ENCODE peak calls at places on chromosomes 7 and 10, in seven cellular contexts. One of them, this sample, is unnamed.
A peak's percentile ranks its signal among the peaks of the same experiment; 100 is the strongest.

GRCh38 chr10:34437897-34438296 is 377.2 kb downstream of the PARD3 start:
- DNase-seq in HCT116: no peak
- DNase-seq in fibroblast of lung: no peak
- DNase-seq in K562: no peak
- DNase-seq in hepatocyte: no peak
- DNase-seq in IMR-90: no peak
- DNase-seq in PC-9: no peak
- DNase-seq in this sample: no peak

GRCh38 chr7:98470131-98470985 is 69.5 kb upstream of the BAIAP2L1 start:
- DNase-seq in HCT116: no peak
- DNase-seq in fibroblast of lung: no peak
- DNase-seq in K562: peak; percentile 97
- DNase-seq in hepatocyte: peak; percentile 86
- DNase-seq in IMR-90: no peak
- DNase-seq in PC-9: peak; percentile 37
- DNase-seq in this sample: peak; percentile 95

GRCh38 chr7:158973440-158973839 is 117.1 kb downstream of the DYNC2I1 start:
- DNase-seq in HCT116: peak; percentile 64
- DNase-seq in fibroblast of lung: no peak
- DNase-seq in K562: peak; percentile 74
- DNase-seq in hepatocyte: peak; percentile 86
- DNase-seq in IMR-90: no peak
- DNase-seq in PC-9: no peak
- DNase-seq in this sample: peak; percentile 82

GRCh38 chr7:82079527-82079926 is 309.7 kb upstream of the HGF start:
- DNase-seq in HCT116: no peak
- DNase-seq in fibroblast of lung: no peak
- DNase-seq in K562: no peak
- DNase-seq in hepatocyte: no peak
- DNase-seq in IMR-90: no peak
- DNase-seq in PC-9: no peak
- DNase-seq in this sample: no peak

GRCh38 chr7:103373866-103374643 is 26.6 kb downstream of the PSMC2 start:
- DNase-seq in HCT116: no peak
- DNase-seq in fibroblast of lung: no peak
- DNase-seq in K562: no peak
- DNase-seq in hepatocyte: no peak
- DNase-seq in IMR-90: no peak
- DNase-seq in PC-9: no peak
- DNase-seq in this sample: no peak

GRCh38 chr10:69703766-69704191 is 73.7 kb downstream of the FAM241B start:
- DNase-seq in HCT116: peak; percentile 33
- DNase-seq in fibroblast of lung: peak; percentile 93
- DNase-seq in K562: no peak
- DNase-seq in hepatocyte: no peak
- DNase-seq in IMR-90: peak; percentile 96
- DNase-seq in PC-9: no peak
- DNase-seq in this sample: no peak

GRCh38 chr10:6278519-6279120 is 75.9 kb downstream of the PFKFB3 start:
- DNase-seq in HCT116: no peak
- DNase-seq in fibroblast of lung: no peak
- DNase-seq in K562: no peak
- DNase-seq in hepatocyte: no peak
- DNase-seq in IMR-90: no peak
- DNase-seq in PC-9: no peak
- DNase-seq in this sample: no peak

GRCh38 chr10:761376-761775 is 71.9 kb upstream of the DIP2C start:
- DNase-seq in HCT116: no peak
- DNase-seq in fibroblast of lung: no peak
- DNase-seq in K562: no peak
- DNase-seq in hepatocyte: no peak
- DNase-seq in IMR-90: no peak
- DNase-seq in PC-9: no peak
- DNase-seq in this sample: no peak

GRCh38 chr10:93495654-93496321 is 624 bp upstream of the CEP55 start:
- DNase-seq in HCT116: no peak
- DNase-seq in fibroblast of lung: no peak
- DNase-seq in K562: peak; percentile 22
- DNase-seq in hepatocyte: peak; percentile 54
- DNase-seq in IMR-90: no peak
- DNase-seq in PC-9: no peak
- DNase-seq in this sample: no peak

GRCh38 chr10:13803566-13804554 is 217.1 kb downstream of the PRPF18 start:
- DNase-seq in HCT116: no peak
- DNase-seq in fibroblast of lung: peak; percentile 62
- DNase-seq in K562: no peak
- DNase-seq in hepatocyte: no peak
- DNase-seq in IMR-90: peak; percentile 41
- DNase-seq in PC-9: no peak
- DNase-seq in this sample: no peak

GRCh38 chr7:127066974-127067373 is 185.8 kb downstream of the GRM8 start:
- DNase-seq in HCT116: no peak
- DNase-seq in fibroblast of lung: no peak
- DNase-seq in K562: no peak
- DNase-seq in hepatocyte: peak; percentile 40
- DNase-seq in IMR-90: no peak
- DNase-seq in PC-9: no peak
- DNase-seq in this sample: peak; percentile 56

GRCh38 chr10:130040351-130040750 is 70.3 kb downstream of the C10orf143 start:
- DNase-seq in HCT116: no peak
- DNase-seq in fibroblast of lung: no peak
- DNase-seq in K562: no peak
- DNase-seq in hepatocyte: no peak
- DNase-seq in IMR-90: no peak
- DNase-seq in PC-9: no peak
- DNase-seq in this sample: no peak

GRCh38 chr7:42315096-42315495 is 78.1 kb upstream of the GLI3 start:
- DNase-seq in HCT116: no peak
- DNase-seq in fibroblast of lung: no peak
- DNase-seq in K562: no peak
- DNase-seq in hepatocyte: no peak
- DNase-seq in IMR-90: no peak
- DNase-seq in PC-9: no peak
- DNase-seq in this sample: no peak

GRCh38 chr10:103622286-103622685 is 128.8 kb downstream of the NEURL1 start:
- DNase-seq in HCT116: no peak
- DNase-seq in fibroblast of lung: no peak
- DNase-seq in K562: no peak
- DNase-seq in hepatocyte: no peak
- DNase-seq in IMR-90: no peak
- DNase-seq in PC-9: no peak
- DNase-seq in this sample: no peak

GRCh38 chr7:148289630-148290029 is 300.9 kb upstream of the C7orf33 start:
- DNase-seq in HCT116: no peak
- DNase-seq in fibroblast of lung: no peak
- DNase-seq in K562: no peak
- DNase-seq in hepatocyte: no peak
- DNase-seq in IMR-90: no peak
- DNase-seq in PC-9: no peak
- DNase-seq in this sample: no peak

GRCh38 chr7:124879103-124879502 is 50.5 kb downstream of the POT1 start:
- DNase-seq in HCT116: no peak
- DNase-seq in fibroblast of lung: no peak
- DNase-seq in K562: no peak
- DNase-seq in hepatocyte: no peak
- DNase-seq in IMR-90: no peak
- DNase-seq in PC-9: no peak
- DNase-seq in this sample: no peak

GRCh38 chr7:93890041-93890463 is 501 bp downstream of the TFPI2 start:
- DNase-seq in HCT116: no peak
- DNase-seq in fibroblast of lung: peak; percentile 74
- DNase-seq in K562: no peak
- DNase-seq in hepatocyte: peak; percentile 56
- DNase-seq in IMR-90: peak; percentile 63
- DNase-seq in PC-9: peak; percentile 63
- DNase-seq in this sample: peak; percentile 68

GRCh38 chr7:111486472-111487142 is 75.7 kb downstream of the IMMP2L start:
- DNase-seq in HCT116: peak; percentile 29
- DNase-seq in fibroblast of lung: peak; percentile 39
- DNase-seq in K562: peak; percentile 76
- DNase-seq in hepatocyte: peak; percentile 65
- DNase-seq in IMR-90: peak; percentile 67
- DNase-seq in PC-9: no peak
- DNase-seq in this sample: no peak

GRCh38 chr7:38831262-38831661 is 77.7 kb downstream of the VPS41 start:
- DNase-seq in HCT116: no peak
- DNase-seq in fibroblast of lung: no peak
- DNase-seq in K562: no peak
- DNase-seq in hepatocyte: no peak
- DNase-seq in IMR-90: no peak
- DNase-seq in PC-9: no peak
- DNase-seq in this sample: no peak

GRCh38 chr7:123712619-123713018 is 36.2 kb downstream of the WASL start:
- DNase-seq in HCT116: no peak
- DNase-seq in fibroblast of lung: peak; percentile 87
- DNase-seq in K562: no peak
- DNase-seq in hepatocyte: no peak
- DNase-seq in IMR-90: peak; percentile 69
- DNase-seq in PC-9: no peak
- DNase-seq in this sample: no peak

GRCh38 chr7:80428161-80429054 is 83.5 kb downstream of the GNAT3 start:
- DNase-seq in HCT116: peak; percentile 54
- DNase-seq in fibroblast of lung: peak; percentile 64
- DNase-seq in K562: no peak
- DNase-seq in hepatocyte: peak; percentile 58
- DNase-seq in IMR-90: peak; percentile 79
- DNase-seq in PC-9: peak; percentile 35
- DNase-seq in this sample: peak; percentile 41

GRCh38 chr7:25255603-25256320 is 27.5 kb upstream of the NPVF start:
- DNase-seq in HCT116: no peak
- DNase-seq in fibroblast of lung: no peak
- DNase-seq in K562: no peak
- DNase-seq in hepatocyte: peak; percentile 22
- DNase-seq in IMR-90: no peak
- DNase-seq in PC-9: no peak
- DNase-seq in this sample: no peak

GRCh38 chr10:122476034-122476695 is 14.8 kb downstream of the HTRA1 start:
- DNase-seq in HCT116: no peak
- DNase-seq in fibroblast of lung: no peak
- DNase-seq in K562: no peak
- DNase-seq in hepatocyte: no peak
- DNase-seq in IMR-90: no peak
- DNase-seq in PC-9: no peak
- DNase-seq in this sample: peak; percentile 60
- H2AFZ ChIP-seq in HCT116: no peak overlapping the region
- H2AFZ ChIP-seq in fibroblast of lung: no peak overlapping the region
- H2AFZ ChIP-seq in K562: no peak overlapping the region
- H2AFZ ChIP-seq in hepatocyte: no peak overlapping the region
- H2AFZ ChIP-seq in IMR-90: peak overlapping the region; percentile 4
- H2AFZ ChIP-seq in PC-9: no peak overlapping the region
- H2AFZ ChIP-seq in this sample: no peak overlapping the region

DNA sequence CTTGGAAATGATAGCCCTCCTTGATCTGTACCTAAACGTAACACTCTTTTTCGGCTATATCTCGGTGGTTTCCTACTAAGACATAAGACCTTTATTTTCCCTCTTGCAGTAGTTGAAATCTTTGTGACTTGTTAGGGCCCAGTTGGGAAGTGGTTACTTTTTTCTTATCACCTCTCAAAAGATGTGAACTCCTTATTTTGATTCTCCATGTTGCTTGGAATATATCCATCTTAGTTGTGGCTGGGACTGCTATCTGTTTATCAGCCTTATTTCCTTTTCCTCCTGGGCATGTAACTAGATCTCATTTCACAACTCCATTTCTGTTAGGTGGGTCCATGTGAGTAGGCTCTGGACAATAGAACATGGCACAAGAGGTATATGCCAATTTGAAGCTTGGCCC is 4.1 kb upstream of the CPED1 start:
- DNase-seq in HCT116: no peak
- DNase-seq in fibroblast of lung: no peak
- DNase-seq in K562: no peak
- DNase-seq in hepatocyte: no peak
- DNase-seq in IMR-90: no peak
- DNase-seq in PC-9: no peak
- DNase-seq in this sample: no peak
- H4K20me1 ChIP-seq in HCT116: no peaks in the 10 kb centered on the region
- H4K20me1 ChIP-seq in fibroblast of lung: no peaks in the 10 kb centered on the region
- H4K20me1 ChIP-seq in K562: no peaks in the 10 kb centered on the region
- H4K20me1 ChIP-seq in hepatocyte: no peaks in the 10 kb centered on the region
- H4K20me1 ChIP-seq in IMR-90: no peaks in the 10 kb centered on the region
- H4K20me1 ChIP-seq in PC-9: no peaks in the 10 kb centered on the region
- H4K20me1 ChIP-seq in this sample: no peaks in the 10 kb centered on the region

GRCh38 chr7:122304604-122304975 is at the start of gene FEZF1:
- DNase-seq in HCT116: peak; percentile 53
- DNase-seq in fibroblast of lung: no peak
- DNase-seq in K562: no peak
- DNase-seq in hepatocyte: peak; percentile 15
- DNase-seq in IMR-90: no peak
- DNase-seq in PC-9: peak; percentile 57
- DNase-seq in this sample: peak; percentile 77
- H2AFZ ChIP-seq in HCT116: peak within 1 kb of the TSS; percentile 97
- H2AFZ ChIP-seq in fibroblast of lung: no peak within 1 kb of the TSS
- H2AFZ ChIP-seq in K562: no peak within 1 kb of the TSS
- H2AFZ ChIP-seq in hepatocyte: no peak within 1 kb of the TSS
- H2AFZ ChIP-seq in IMR-90: peak within 1 kb of the TSS; percentile 40
- H2AFZ ChIP-seq in PC-9: peak within 1 kb of the TSS; percentile 88
- H2AFZ ChIP-seq in this sample: no peak within 1 kb of the TSS

DNA sequence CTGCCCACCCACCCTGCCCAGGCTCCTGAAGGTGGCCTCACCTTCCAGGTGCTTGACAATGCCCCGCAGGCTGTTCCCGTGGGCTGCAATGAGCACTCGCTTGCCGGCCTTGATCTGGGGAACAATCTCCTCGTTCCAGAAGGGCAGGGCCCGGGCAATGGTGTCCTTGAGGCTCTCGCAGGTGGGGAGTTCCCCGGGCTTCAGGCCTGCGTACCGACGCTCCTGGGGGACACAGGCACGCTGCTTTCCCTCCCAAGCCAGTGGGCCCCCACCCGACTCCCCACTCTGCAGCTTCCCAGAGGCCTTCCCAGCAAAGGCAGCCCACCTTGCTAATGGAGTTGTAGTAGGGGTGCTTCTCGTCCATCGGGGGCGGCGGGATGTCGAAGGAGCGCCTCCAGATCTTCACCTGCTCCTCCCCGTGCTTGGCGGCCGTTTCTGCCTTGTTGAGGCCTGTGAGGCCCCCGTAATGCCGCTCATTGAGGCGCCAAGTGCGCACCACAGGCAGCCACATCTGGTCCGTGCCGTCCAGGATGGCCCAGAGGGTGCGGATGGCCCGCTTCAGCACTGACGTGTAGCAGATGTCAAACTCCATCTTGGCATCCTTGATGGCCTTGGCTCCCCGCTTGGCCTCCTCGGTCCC is 456 bp downstream of the PGAM2 start:
- DNase-seq in HCT116: no peak
- DNase-seq in fibroblast of lung: no peak
- DNase-seq in K562: no peak
- DNase-seq in hepatocyte: no peak
- DNase-seq in IMR-90: no peak
- DNase-seq in PC-9: no peak
- DNase-seq in this sample: no peak
- H4K20me1 ChIP-seq in HCT116: no peaks in the 10 kb centered on the region
- H4K20me1 ChIP-seq in fibroblast of lung: no peaks in the 10 kb centered on the region
- H4K20me1 ChIP-seq in K562: peaks cover 12% of the 10 kb centered on the region
- H4K20me1 ChIP-seq in hepatocyte: no peaks in the 10 kb centered on the region
- H4K20me1 ChIP-seq in IMR-90: peaks cover 18% of the 10 kb centered on the region
- H4K20me1 ChIP-seq in PC-9: peaks cover 29% of the 10 kb centered on the region
- H4K20me1 ChIP-seq in this sample: no peaks in the 10 kb centered on the region